ENCODE peak calls at places on chromosomes 2 and 18, in seven cellular contexts. N is CD8-positive, alpha-beta memory T cell; T is stomach; J is RWPE1; Y is mesendoderm; F is CD4-positive, alpha-beta T cell; O is HL-60. A is an unnamed sample.

GRCh38 chr2:231670892-231671616 is 37.3 kb upstream of the PTMA start:
- DNase-seq in N (no peak), Y (peak), T (peak), O (peak), J (no peak), F (no peak), A (peak)

GRCh38 chr2:128562471-128563347 is 244.0 kb upstream of the HS6ST1 start:
- DNase-seq in F (no peak), T (no peak), J (no peak), N (no peak), O (no peak), Y (no peak), A (no peak)

GRCh38 chr18:79348066-79348465 is 47.7 kb upstream of the NFATC1 start:
- DNase-seq in J (no peak), F (no peak), N (no peak), O (no peak), T (no peak), Y (no peak), A (no peak)

GRCh38 chr18:36073676-36074075 is 6.3 kb upstream of the RPRD1A start:
- DNase-seq in J (no peak), F (no peak), N (no peak), Y (no peak), T (no peak), O (no peak), A (no peak)

GRCh38 chr2:197306024-197306690 is 4.4 kb downstream of the ANKRD44 start:
- DNase-seq in N (no peak), Y (no peak), T (no peak), F (no peak), O (no peak), J (no peak), A (no peak)

GRCh38 chr18:64405161-64405560 is 256.3 kb upstream of the LINC00305 start:
- DNase-seq in Y (no peak), J (no peak), N (no peak), O (no peak), T (no peak), F (no peak), A (no peak)

GRCh38 chr2:166134252-166135151 is 6.7 kb upstream of the SCN1A start:
- DNase-seq in O (no peak), N (no peak), T (no peak), J (no peak), Y (no peak), F (no peak), A (no peak)

GRCh38 chr2:187545238-187545751 is 8.9 kb downstream of the TFPI start:
- DNase-seq in O (no peak), Y (no peak), T (no peak), J (no peak), N (no peak), F (no peak), A (no peak)

GRCh38 chr2:36616947-36617346 is 19.0 kb upstream of the FEZ2 start:
- DNase-seq in T (no peak), J (no peak), F (no peak), Y (peak), O (no peak), N (no peak), A (peak)

GRCh38 chr18:31657823-31658669 is 26.3 kb downstream of the B4GALT6 start:
- DNase-seq in F (no peak), T (no peak), N (no peak), Y (no peak), O (no peak), J (no peak), A (no peak)

GRCh38 chr2:133489641-133490411 is 78.4 kb downstream of the NCKAP5 start:
- DNase-seq in O (no peak), Y (no peak), J (no peak), T (no peak), N (no peak), F (no peak), A (no peak)

GRCh38 chr2:10721344-10722251 is at the start of gene ATP6V1C2:
- DNase-seq in N (no peak), F (no peak), Y (peak), T (peak), J (peak), O (no peak), A (peak)

GRCh38 chr2:70261501-70261900 is 3.6 kb downstream of the PCYOX1 start:
- DNase-seq in T (no peak), J (no peak), Y (no peak), N (no peak), F (no peak), O (no peak), A (no peak)

GRCh38 chr2:149175956-149176355 is 137.5 kb downstream of the LYPD6B start:
- DNase-seq in F (no peak), N (no peak), T (no peak), Y (no peak), J (no peak), O (no peak), A (no peak)

GRCh38 chr2:174614261-174614660 is 16.7 kb upstream of the WIPF1 start:
- DNase-seq in T (no peak), Y (peak), N (no peak), J (peak), F (no peak), O (no peak), A (no peak)

GRCh38 chr18:61216086-61216485 is 117.1 kb upstream of the CDH20 start:
- DNase-seq in T (no peak), Y (no peak), F (no peak), N (no peak), O (no peak), J (no peak), A (no peak)

GRCh38 chr18:35458271-35458670 is 39.5 kb downstream of the INO80C start:
- DNase-seq in O (no peak), Y (no peak), J (no peak), T (no peak), F (no peak), N (no peak), A (no peak)

GRCh38 chr2:33083671-33084387 is 137.1 kb downstream of the LTBP1 start:
- DNase-seq in O (peak), Y (no peak), J (no peak), F (no peak), N (no peak), T (no peak), A (peak)

GRCh38 chr2:112691761-112692370 is 29.0 kb upstream of the NT5DC4 start:
- DNase-seq in T (no peak), N (no peak), Y (no peak), O (no peak), F (no peak), J (no peak), A (no peak)

DNA sequence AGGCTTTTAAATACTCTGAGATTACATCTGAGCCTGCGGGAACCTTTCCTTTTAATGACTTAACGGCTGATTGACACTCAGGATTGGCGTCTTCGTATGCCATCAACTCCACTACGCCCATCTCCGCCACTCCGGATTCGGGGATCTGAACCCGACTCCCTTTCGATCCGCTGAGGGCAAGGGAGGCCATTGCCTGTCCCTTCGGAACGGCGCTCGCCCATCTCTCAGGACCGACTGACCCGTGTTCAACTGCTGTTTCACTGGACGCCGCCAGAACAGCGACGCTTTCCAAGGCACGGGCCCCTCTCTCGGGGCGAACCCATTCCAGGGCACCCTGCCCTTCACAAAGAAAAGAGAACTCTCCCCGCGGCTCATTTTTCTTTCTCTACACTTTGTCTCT is 90.4 kb downstream of the PID1 start:
- DNase-seq in T (no peak), J (no peak), Y (peak), N (no peak), O (no peak), F (no peak), A (no peak)
- H3K27ac ChIP-seq in T (no peak), J (no peak), Y (no peak), N (no peak), O (no peak), F (no peak), A (no peak)

GRCh38 chr18:9184998-9185613 is 48.5 kb downstream of the ANKRD12 start:
- DNase-seq in J (no peak), F (no peak), Y (no peak), T (no peak), N (no peak), O (no peak), A (no peak)
- H3K27ac ChIP-seq in J (no peak), F (no peak), Y (no peak), T (no peak), N (no peak), O (no peak), A (no peak)

GRCh38 chr2:211391206-211391605 is 834.8 kb downstream of the CPS1 start:
- DNase-seq in N (no peak), T (no peak), J (no peak), Y (no peak), O (no peak), F (no peak), A (no peak)
- H3K27ac ChIP-seq in N (no peak), T (no peak), J (no peak), Y (no peak), O (no peak), F (no peak), A (no peak)

DNA sequence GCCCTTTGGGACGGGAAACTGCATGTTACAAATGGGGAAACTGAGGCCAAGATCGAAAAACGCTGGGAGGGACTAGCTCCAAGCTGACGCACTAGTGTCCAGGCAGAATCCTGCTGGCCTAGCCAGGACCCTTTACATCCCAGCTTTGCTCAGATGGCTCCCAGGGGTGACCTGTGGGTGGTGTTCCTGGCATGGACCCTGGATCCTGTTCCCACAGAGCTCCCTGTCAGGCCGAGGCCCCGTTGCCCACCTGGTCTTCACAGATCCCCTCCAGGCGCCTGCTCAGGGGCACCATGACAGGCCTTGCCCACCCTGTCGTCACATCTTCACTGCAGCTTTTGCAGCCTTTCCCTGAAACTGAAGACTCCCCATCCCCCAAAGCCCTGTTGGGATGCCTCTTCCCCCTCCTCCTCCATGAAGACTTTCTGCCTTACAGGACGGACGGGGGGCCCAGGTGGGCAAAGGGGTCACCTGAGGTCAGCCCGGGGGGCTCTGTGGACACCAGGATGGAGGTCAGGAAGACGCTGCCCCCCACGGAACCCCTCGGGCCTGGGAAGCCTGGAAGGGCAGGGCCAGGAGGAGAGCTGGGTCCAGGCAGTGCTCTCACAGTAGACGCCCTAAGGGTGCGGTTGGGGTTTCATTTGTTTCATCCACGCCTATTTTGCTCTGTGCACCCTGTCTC is 12.9 kb upstream of the KIF1A start:
- DNase-seq in O (no peak), Y (no peak), N (no peak), T (no peak), J (no peak), F (peak), A (no peak)
- H3K27ac ChIP-seq in O (no peak), Y (no peak), N (peak), T (no peak), J (no peak), F (no peak), A (no peak)

GRCh38 chr2:238868616-238869292 is 20.9 kb downstream of the TWIST2 start:
- DNase-seq in Y (no peak), F (no peak), J (no peak), O (no peak), N (no peak), T (peak), A (no peak)
- H3K27ac ChIP-seq in Y (no peak), F (no peak), J (peak), O (no peak), N (no peak), T (peak), A (no peak)

GRCh38 chr2:169036717-169037450 is 5.8 kb upstream of the ABCB11 start:
- DNase-seq in Y (no peak), J (no peak), N (no peak), F (no peak), T (no peak), O (peak), A (no peak)

GRCh38 chr2:169035887-169036286 is 4.8 kb upstream of the ABCB11 start:
- DNase-seq in N (no peak), F (no peak), Y (no peak), T (no peak), J (no peak), O (no peak), A (no peak)

GRCh38 chr2:169041594-169041993 is 10.5 kb upstream of the ABCB11 start:
- DNase-seq in T (no peak), Y (no peak), J (no peak), O (no peak), N (no peak), F (no peak), A (no peak)

GRCh38 chr2:169039702-169040101 is 8.6 kb upstream of the ABCB11 start:
- DNase-seq in N (no peak), Y (no peak), T (no peak), O (no peak), F (no peak), J (no peak), A (no peak)

GRCh38 chr2:169038338-169038757 is 7.2 kb upstream of the ABCB11 start:
- DNase-seq in O (peak), T (no peak), Y (peak), F (no peak), J (peak), N (no peak), A (no peak)
- H3K27ac ChIP-seq in O (no peak), T (no peak), Y (no peak), F (no peak), J (no peak), N (no peak), A (no peak)

GRCh38 chr18:51527826-51528225 is 330.3 kb upstream of the MEX3C start:
- DNase-seq in O (no peak), N (no peak), F (no peak), Y (no peak), T (no peak), J (no peak), A (no peak)

GRCh38 chr18:51522821-51523220 is 325.3 kb upstream of the MEX3C start:
- DNase-seq in N (no peak), J (peak), T (no peak), F (no peak), Y (peak), O (no peak), A (no peak)

GRCh38 chr18:51522338-51522737 is 324.9 kb upstream of the MEX3C start:
- DNase-seq in T (no peak), O (no peak), N (no peak), Y (peak), F (no peak), J (no peak), A (peak)

GRCh38 chr18:51523671-51524070 is 326.2 kb upstream of the MEX3C start:
- DNase-seq in T (no peak), J (no peak), N (no peak), F (no peak), Y (no peak), O (no peak), A (no peak)

GRCh38 chr18:51525453-51526225 is 328.2 kb upstream of the MEX3C start:
- DNase-seq in Y (no peak), T (no peak), F (no peak), N (no peak), O (no peak), J (no peak), A (no peak)
- H3K27ac ChIP-seq in Y (no peak), T (no peak), F (no peak), N (no peak), O (no peak), J (no peak), A (no peak)

GRCh38 chr2:23554054-23554697 is 169.2 kb downstream of the KLHL29 start:
- DNase-seq in N (no peak), Y (no peak), O (no peak), F (no peak), T (no peak), J (no peak), A (no peak)
- H3K27ac ChIP-seq in N (no peak), Y (no peak), O (no peak), F (no peak), T (peak), J (no peak), A (no peak)

GRCh38 chr18:76988015-76988826 is 144.4 kb downstream of the MBP start:
- DNase-seq in O (no peak), F (no peak), T (no peak), Y (no peak), J (no peak), N (no peak), A (no peak)
- H3K27ac ChIP-seq in O (no peak), F (no peak), T (peak), Y (no peak), J (no peak), N (no peak), A (no peak)

DNA sequence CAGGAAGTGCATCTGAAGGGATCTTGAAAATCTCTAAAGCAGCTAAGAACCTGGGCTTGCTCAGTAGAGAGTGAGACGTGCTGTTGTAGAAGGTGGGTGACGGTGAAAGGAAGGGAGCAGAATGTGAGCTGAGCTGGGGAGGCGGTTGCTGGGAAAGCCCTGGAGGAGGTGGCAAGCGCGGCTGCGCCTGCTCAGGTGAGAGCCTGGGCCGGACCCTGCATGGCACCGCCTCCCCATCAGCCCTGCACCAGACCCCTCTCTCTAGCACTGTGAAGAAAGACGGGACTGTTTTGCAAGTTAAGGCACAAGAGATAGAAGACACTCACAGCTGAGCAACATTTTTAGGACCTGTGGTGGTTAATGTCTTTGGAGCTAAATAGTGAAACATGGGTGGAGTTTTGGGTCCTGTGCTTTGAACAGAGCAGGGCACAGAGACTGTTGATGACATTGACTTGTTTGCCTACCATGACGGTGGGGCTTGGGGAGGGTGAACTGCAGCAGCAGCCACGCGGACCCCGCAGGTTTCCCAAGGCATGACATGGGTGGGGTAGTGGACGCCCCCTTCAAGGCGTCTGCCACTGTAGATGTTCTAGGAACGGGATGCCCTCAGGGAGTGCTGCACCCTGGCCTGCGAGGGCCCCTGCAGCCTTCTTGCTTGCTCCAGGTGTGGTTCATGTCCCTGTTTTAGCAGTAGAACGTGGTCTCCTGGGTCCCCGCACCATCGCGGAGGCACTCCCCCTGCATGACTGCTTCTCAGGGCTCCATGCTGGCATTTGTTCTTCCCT is 245.3 kb downstream of the TSN start:
- DNase-seq in F (no peak), J (no peak), Y (no peak), O (no peak), N (no peak), T (no peak), A (no peak)
- H3K27ac ChIP-seq in F (no peak), J (no peak), Y (no peak), O (no peak), N (no peak), T (no peak), A (no peak)